ENCODE peak calls at places on chromosomes 1 and 21, in six cellular contexts. One of them, this sample, is unnamed.

GRCh38 chr1:25895365-25895990 is 10.7 kb downstream of the STMN1 start:
- DNase-seq in GF-D8: peak
- DNase-seq in posterior cingulate gyrus: peak
- DNase-seq in tibial artery: peak
- DNase-seq in stimulated activated CD8-positive, alpha-beta memory T cell treated with anti-CD3 and anti-CD28 coated beads, Interleukin-7, amount 100 ng/mL, for 1 hour: peak
- DNase-seq in heart right ventricle: peak
- DNase-seq in this sample: peak

GRCh38 chr1:63116016-63116415 is 206.4 kb upstream of the FOXD3 start:
- DNase-seq in heart right ventricle: no peak
- DNase-seq in GF-D8: no peak
- DNase-seq in tibial artery: no peak
- DNase-seq in posterior cingulate gyrus: no peak
- DNase-seq in stimulated activated CD8-positive, alpha-beta memory T cell treated with anti-CD3 and anti-CD28 coated beads, Interleukin-7, amount 100 ng/mL, for 1 hour: no peak
- DNase-seq in this sample: no peak

GRCh38 chr1:237562247-237562823 is 328.4 kb downstream of the ZP4 start:
- DNase-seq in posterior cingulate gyrus: no peak
- DNase-seq in tibial artery: no peak
- DNase-seq in stimulated activated CD8-positive, alpha-beta memory T cell treated with anti-CD3 and anti-CD28 coated beads, Interleukin-7, amount 100 ng/mL, for 1 hour: no peak
- DNase-seq in GF-D8: no peak
- DNase-seq in heart right ventricle: no peak
- DNase-seq in this sample: no peak

GRCh38 chr1:180907313-180908055 is 5.2 kb upstream of the KIAA1614 start:
- DNase-seq in tibial artery: no peak
- DNase-seq in posterior cingulate gyrus: no peak
- DNase-seq in GF-D8: no peak
- DNase-seq in stimulated activated CD8-positive, alpha-beta memory T cell treated with anti-CD3 and anti-CD28 coated beads, Interleukin-7, amount 100 ng/mL, for 1 hour: no peak
- DNase-seq in heart right ventricle: no peak
- DNase-seq in this sample: no peak

GRCh38 chr21:46024983-46025860 is 43.7 kb downstream of the COL6A1 start:
- DNase-seq in tibial artery: no peak
- DNase-seq in posterior cingulate gyrus: no peak
- DNase-seq in stimulated activated CD8-positive, alpha-beta memory T cell treated with anti-CD3 and anti-CD28 coated beads, Interleukin-7, amount 100 ng/mL, for 1 hour: no peak
- DNase-seq in heart right ventricle: no peak
- DNase-seq in GF-D8: no peak
- DNase-seq in this sample: no peak

GRCh38 chr1:939511-940107 is 15.9 kb downstream of the SAMD11 start:
- DNase-seq in posterior cingulate gyrus: no peak
- DNase-seq in heart right ventricle: no peak
- DNase-seq in tibial artery: no peak
- DNase-seq in stimulated activated CD8-positive, alpha-beta memory T cell treated with anti-CD3 and anti-CD28 coated beads, Interleukin-7, amount 100 ng/mL, for 1 hour: no peak
- DNase-seq in GF-D8: no peak
- DNase-seq in this sample: no peak

GRCh38 chr1:165075725-165076370 is 280.7 kb downstream of the LMX1A start:
- DNase-seq in posterior cingulate gyrus: no peak
- DNase-seq in stimulated activated CD8-positive, alpha-beta memory T cell treated with anti-CD3 and anti-CD28 coated beads, Interleukin-7, amount 100 ng/mL, for 1 hour: no peak
- DNase-seq in GF-D8: no peak
- DNase-seq in heart right ventricle: no peak
- DNase-seq in tibial artery: no peak
- DNase-seq in this sample: no peak

GRCh38 chr1:117659565-117660264 is 53.9 kb downstream of the TENT5C start:
- DNase-seq in posterior cingulate gyrus: no peak
- DNase-seq in tibial artery: no peak
- DNase-seq in stimulated activated CD8-positive, alpha-beta memory T cell treated with anti-CD3 and anti-CD28 coated beads, Interleukin-7, amount 100 ng/mL, for 1 hour: no peak
- DNase-seq in heart right ventricle: no peak
- DNase-seq in GF-D8: no peak
- DNase-seq in this sample: no peak

GRCh38 chr1:99457381-99458165 is 188.3 kb upstream of the PALMD start:
- DNase-seq in heart right ventricle: no peak
- DNase-seq in stimulated activated CD8-positive, alpha-beta memory T cell treated with anti-CD3 and anti-CD28 coated beads, Interleukin-7, amount 100 ng/mL, for 1 hour: no peak
- DNase-seq in GF-D8: no peak
- DNase-seq in tibial artery: no peak
- DNase-seq in posterior cingulate gyrus: no peak
- DNase-seq in this sample: no peak

GRCh38 chr1:32666866-32667566 is 16.0 kb downstream of the RBBP4 start:
- DNase-seq in stimulated activated CD8-positive, alpha-beta memory T cell treated with anti-CD3 and anti-CD28 coated beads, Interleukin-7, amount 100 ng/mL, for 1 hour: no peak
- DNase-seq in heart right ventricle: no peak
- DNase-seq in GF-D8: no peak
- DNase-seq in tibial artery: no peak
- DNase-seq in posterior cingulate gyrus: no peak
- DNase-seq in this sample: no peak

GRCh38 chr1:203127672-203128611 is at the start of gene ADORA1:
- DNase-seq in heart right ventricle: peak
- DNase-seq in GF-D8: no peak
- DNase-seq in posterior cingulate gyrus: peak
- DNase-seq in tibial artery: peak
- DNase-seq in stimulated activated CD8-positive, alpha-beta memory T cell treated with anti-CD3 and anti-CD28 coated beads, Interleukin-7, amount 100 ng/mL, for 1 hour: no peak
- DNase-seq in this sample: peak

GRCh38 chr21:25563399-25564116 is 43.7 kb downstream of the MRPL39 start:
- DNase-seq in heart right ventricle: no peak
- DNase-seq in GF-D8: peak
- DNase-seq in posterior cingulate gyrus: no peak
- DNase-seq in stimulated activated CD8-positive, alpha-beta memory T cell treated with anti-CD3 and anti-CD28 coated beads, Interleukin-7, amount 100 ng/mL, for 1 hour: no peak
- DNase-seq in tibial artery: no peak
- DNase-seq in this sample: no peak

GRCh38 chr1:227035316-227035715 is 95.2 kb downstream of the COQ8A start:
- DNase-seq in GF-D8: no peak
- DNase-seq in posterior cingulate gyrus: no peak
- DNase-seq in heart right ventricle: no peak
- DNase-seq in stimulated activated CD8-positive, alpha-beta memory T cell treated with anti-CD3 and anti-CD28 coated beads, Interleukin-7, amount 100 ng/mL, for 1 hour: no peak
- DNase-seq in tibial artery: no peak
- DNase-seq in this sample: no peak

GRCh38 chr1:165877940-165878556 is 50.6 kb downstream of the UCK2 start:
- DNase-seq in heart right ventricle: no peak
- DNase-seq in posterior cingulate gyrus: no peak
- DNase-seq in stimulated activated CD8-positive, alpha-beta memory T cell treated with anti-CD3 and anti-CD28 coated beads, Interleukin-7, amount 100 ng/mL, for 1 hour: no peak
- DNase-seq in tibial artery: no peak
- DNase-seq in GF-D8: no peak
- DNase-seq in this sample: no peak

GRCh38 chr21:43196789-43197188 is 28.0 kb downstream of the CRYAA start:
- DNase-seq in heart right ventricle: no peak
- DNase-seq in GF-D8: no peak
- DNase-seq in stimulated activated CD8-positive, alpha-beta memory T cell treated with anti-CD3 and anti-CD28 coated beads, Interleukin-7, amount 100 ng/mL, for 1 hour: no peak
- DNase-seq in posterior cingulate gyrus: no peak
- DNase-seq in tibial artery: peak
- DNase-seq in this sample: no peak

GRCh38 chr1:54995835-54996234 is 2.9 kb upstream of the BSND start:
- DNase-seq in GF-D8: no peak
- DNase-seq in tibial artery: no peak
- DNase-seq in stimulated activated CD8-positive, alpha-beta memory T cell treated with anti-CD3 and anti-CD28 coated beads, Interleukin-7, amount 100 ng/mL, for 1 hour: no peak
- DNase-seq in heart right ventricle: no peak
- DNase-seq in posterior cingulate gyrus: no peak
- DNase-seq in this sample: no peak

GRCh38 chr1:209785592-209785991 is 1.2 kb upstream of the C1orf74 start:
- DNase-seq in stimulated activated CD8-positive, alpha-beta memory T cell treated with anti-CD3 and anti-CD28 coated beads, Interleukin-7, amount 100 ng/mL, for 1 hour: no peak
- DNase-seq in GF-D8: no peak
- DNase-seq in posterior cingulate gyrus: no peak
- DNase-seq in heart right ventricle: no peak
- DNase-seq in tibial artery: no peak
- DNase-seq in this sample: no peak

This sample was measured in ovary.